ENCODE peak calls at places on chromosomes 13 and 19, in six cellular contexts. E is MCF 10A; C is anterior cingulate cortex; V is stimulated activated CD4-positive, alpha-beta T cell treated with anti-CD3 and anti-CD28 coated beads, TNF-alpha, amount 100 ng/mL, for 1 hour; F is NCI-H1105; W is IMR-90. B is an unnamed sample.

GRCh38 chr19:18961767-18962423 is 20.9 kb upstream of the HOMER3 start:
- DNase-seq in E (no peak), C (no peak), V (no peak), F (no peak), W (no peak), B (no peak)

GRCh38 chr19:44807652-44808462 is 1.0 kb upstream of the BCAM start:
- DNase-seq in E (peak), C (no peak), V (no peak), F (no peak), W (peak), B (peak)

GRCh38 chr19:8449830-8450229 is 5.1 kb downstream of the HNRNPM start:
- DNase-seq in E (no peak), C (no peak), V (no peak), F (no peak), W (no peak), B (no peak)

GRCh38 chr13:96898212-96898611 is 96.1 kb downstream of the OXGR1 start:
- DNase-seq in E (peak), C (no peak), V (no peak), F (no peak), W (no peak), B (peak)

GRCh38 chr13:81686877-81687276 is 1346.0 kb upstream of the SPRY2 start:
- DNase-seq in E (peak), C (no peak), V (no peak), F (peak), W (no peak), B (no peak)

GRCh38 chr13:91199866-91200265 is 147.6 kb upstream of the MIR17HG start:
- DNase-seq in E (no peak), C (no peak), V (no peak), F (no peak), W (no peak), B (no peak)

GRCh38 chr13:111909501-111909900 is 157.4 kb upstream of the SOX1 start:
- DNase-seq in E (no peak), C (no peak), V (no peak), F (no peak), W (no peak), B (no peak)

GRCh38 chr19:28292822-28293500 is 920.0 kb downstream of the UQCRFS1 start:
- DNase-seq in E (no peak), C (no peak), V (no peak), F (peak), W (no peak), B (no peak)

B was measured in EH.